ENCODE peak calls at places on chromosome 1, in four cellular contexts. O is K562, N is GM12878, B is IMR-90. G is an unnamed sample.
A peak's percentile ranks its signal among the peaks of the same experiment; 100 is the strongest.

GRCh38 chr1:212952596-212952995 is 2.3 kb downstream of the VASH2 start:
- DNase-seq in O (no peak), N (no peak), B (no peak), G (no peak)

GRCh38 chr1:43069481-43070050 is 102.5 kb downstream of the EBNA1BP2 start:
- DNase-seq in O (no peak), N (no peak), B (no peak), G (no peak)

GRCh38 chr1:230867903-230868735 is at the start of gene C1orf198:
- DNase-seq in O (peak; percentile 97), N (no peak), B (no peak), G (peak; percentile 56)

GRCh38 chr1:93876284-93876683 is 2.7 kb downstream of the DNTTIP2 start:
- DNase-seq in O (no peak), N (no peak), B (no peak), G (no peak)

GRCh38 chr1:219837274-219837993 is 90.9 kb downstream of the SLC30A10 start:
- DNase-seq in O (peak; percentile 60), N (no peak), B (peak; percentile 54), G (peak; percentile 66)

GRCh38 chr1:42742617-42743301 is 2.7 kb upstream of the CLDN19 start:
- DNase-seq in O (no peak), N (no peak), B (no peak), G (no peak)

GRCh38 chr1:112954945-112955677 is 885 bp downstream of the SLC16A1 start:
- DNase-seq in O (peak; percentile 53), N (no peak), B (peak; percentile 61), G (peak; percentile 42)

GRCh38 chr1:147236959-147237791 is 5.3 kb upstream of the CHD1L start:
- DNase-seq in O (no peak), N (no peak), B (no peak), G (no peak)

GRCh38 chr1:115041654-115042053 is 12.0 kb downstream of the TSHB start:
- DNase-seq in O (no peak), N (no peak), B (no peak), G (peak; percentile 21)

GRCh38 chr1:28246427-28246832 is 10.5 kb downstream of the ATP5IF1 start:
- DNase-seq in O (no peak), N (peak; percentile 67), B (peak; percentile 47), G (no peak)
- TF ChIP-seq RCOR1 in O (no peak), N (no peak), B (no peak), G (no peak)

GRCh38 chr1:150629115-150629928 is at the start of gene ENSA:
- DNase-seq in O (peak; percentile 91), N (peak; percentile 99), B (peak; percentile 100), G (peak; percentile 99)

GRCh38 chr1:150627821-150628410 is 1.5 kb downstream of the ENSA start:
- DNase-seq in O (no peak), N (no peak), B (no peak), G (no peak)

GRCh38 chr1:150622219-150622975 is 7.0 kb downstream of the ENSA start:
- DNase-seq in O (peak; percentile 46), N (no peak), B (no peak), G (no peak)

GRCh38 chr1:150628766-150629114 is 672 bp downstream of the ENSA start:
- DNase-seq in O (no peak), N (no peak), B (no peak), G (no peak)

GRCh38 chr1:150626150-150626549 is 3.3 kb downstream of the ENSA start:
- DNase-seq in O (no peak), N (no peak), B (no peak), G (no peak)
- TF ChIP-seq BHLHE40 in O (no peak), N (no peak), B (no peak), G (no peak)

GRCh38 chr1:209652121-209652742 is at the start of gene LAMB3:
- DNase-seq in O (peak; percentile 41), N (no peak), B (no peak), G (peak; percentile 61)
- TF ChIP-seq RCOR1 in O (no peak), N (no peak), B (no peak), G (no peak)

GRCh38 chr1:98072047-98072446 is 151.2 kb upstream of the DPYD start:
- DNase-seq in O (no peak), N (no peak), B (no peak), G (no peak)

GRCh38 chr1:98066911-98067310 is 146.1 kb upstream of the DPYD start:
- DNase-seq in O (no peak), N (no peak), B (no peak), G (no peak)

GRCh38 chr1:98068016-98068415 is 147.2 kb upstream of the DPYD start:
- DNase-seq in O (no peak), N (no peak), B (no peak), G (no peak)
- TF ChIP-seq BHLHE40 in O (no peak), N (no peak), B (no peak), G (no peak)

GRCh38 chr1:109186704-109187071 is 27.0 kb upstream of the SARS1 start:
- DNase-seq in O (no peak), N (no peak), B (peak; percentile 38), G (no peak)
- TF ChIP-seq RCOR1 in O (no peak), N (no peak), B (no peak), G (no peak)

DNA sequence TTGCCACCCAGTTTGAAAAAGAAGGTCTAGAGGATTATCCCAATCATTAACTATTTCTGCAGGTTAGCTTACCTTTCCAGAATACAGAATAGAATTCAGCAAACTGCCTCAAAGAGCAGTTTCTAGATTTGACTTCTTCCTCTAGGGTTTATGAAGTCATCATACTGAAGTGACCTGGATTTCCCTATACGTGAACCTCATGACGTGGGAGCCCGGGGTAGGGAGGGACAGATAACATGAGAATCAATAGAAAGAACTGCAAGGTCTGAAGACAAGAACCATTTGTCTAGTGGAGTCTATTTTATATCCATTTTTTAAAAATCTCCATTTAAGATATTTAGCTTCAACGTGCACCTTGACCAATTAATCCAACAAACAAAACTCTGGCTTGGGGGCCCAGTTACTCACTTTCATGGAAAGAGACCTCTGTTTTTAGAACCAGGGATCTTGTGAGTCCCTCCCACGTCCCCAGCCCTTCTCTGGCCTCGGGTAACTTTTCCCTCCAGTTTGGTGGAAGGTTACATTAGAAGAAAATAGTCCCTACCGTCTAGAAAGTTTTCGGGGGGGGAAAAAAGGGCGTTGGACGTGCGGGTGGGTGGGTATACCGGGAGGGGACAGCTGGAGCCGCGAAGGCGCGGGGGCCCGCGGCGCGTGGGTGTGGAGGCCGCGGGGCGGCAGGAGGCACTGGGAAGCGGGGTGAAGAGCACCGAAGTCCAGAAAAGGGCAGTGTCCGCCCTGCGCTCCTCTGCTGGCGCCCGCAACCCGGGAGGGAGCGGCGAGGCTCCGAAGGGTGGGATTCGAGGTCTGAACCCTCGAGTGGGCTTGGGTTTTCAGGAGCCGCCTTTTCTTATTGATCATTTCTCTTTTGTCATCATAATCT is 13.8 kb upstream of the POGZ start:
- DNase-seq in O (peak; percentile 42), N (no peak), B (peak; percentile 34), G (peak; percentile 50)
- TF ChIP-seq BHLHE40 in O (no peak), N (no peak), B (no peak), G (no peak)